ENCODE peak calls at places on chromosomes 6 and 20, in ten cellular contexts. One of them, this sample, is unnamed.

GRCh38 chr6:92617726-92618125 is 801.6 kb downstream of the EPHA7 start:
- DNase-seq in choroid plexus epithelial cell: no peak
- DNase-seq in OCI-LY7: no peak
- DNase-seq in fibroblast of villous mesenchyme: no peak
- DNase-seq in gastrocnemius medialis: no peak
- DNase-seq in suprapubic skin: no peak
- DNase-seq in body of pancreas: no peak
- DNase-seq in endothelial cell: no peak
- DNase-seq in coronary artery: no peak
- DNase-seq in PC-3: no peak
- DNase-seq in this sample: no peak

GRCh38 chr6:135440087-135440792 is 57.3 kb downstream of the AHI1 start:
- DNase-seq in coronary artery: no peak
- DNase-seq in endothelial cell: no peak
- DNase-seq in gastrocnemius medialis: no peak
- DNase-seq in fibroblast of villous mesenchyme: no peak
- DNase-seq in body of pancreas: no peak
- DNase-seq in suprapubic skin: no peak
- DNase-seq in choroid plexus epithelial cell: peak; percentile 23
- DNase-seq in OCI-LY7: peak; percentile 13
- DNase-seq in PC-3: no peak
- DNase-seq in this sample: no peak

GRCh38 chr6:43984442-43985321 is 142.6 kb downstream of the MRPL14 start:
- DNase-seq in gastrocnemius medialis: no peak
- DNase-seq in endothelial cell: no peak
- DNase-seq in fibroblast of villous mesenchyme: peak; percentile 71
- DNase-seq in choroid plexus epithelial cell: no peak
- DNase-seq in suprapubic skin: peak; percentile 59
- DNase-seq in PC-3: no peak
- DNase-seq in OCI-LY7: no peak
- DNase-seq in coronary artery: no peak
- DNase-seq in body of pancreas: peak; percentile 8
- DNase-seq in this sample: no peak

GRCh38 chr6:139369568-139370046 is 4.8 kb downstream of the CITED2 start:
- DNase-seq in fibroblast of villous mesenchyme: peak; percentile 99
- DNase-seq in PC-3: peak; percentile 59
- DNase-seq in suprapubic skin: no peak
- DNase-seq in body of pancreas: no peak
- DNase-seq in coronary artery: no peak
- DNase-seq in choroid plexus epithelial cell: peak; percentile 85
- DNase-seq in OCI-LY7: peak; percentile 69
- DNase-seq in endothelial cell: no peak
- DNase-seq in gastrocnemius medialis: no peak
- DNase-seq in this sample: no peak

GRCh38 chr6:15556711-15557110 is 106.1 kb downstream of the DTNBP1 start:
- DNase-seq in body of pancreas: no peak
- DNase-seq in fibroblast of villous mesenchyme: no peak
- DNase-seq in OCI-LY7: no peak
- DNase-seq in suprapubic skin: no peak
- DNase-seq in coronary artery: no peak
- DNase-seq in endothelial cell: no peak
- DNase-seq in gastrocnemius medialis: no peak
- DNase-seq in choroid plexus epithelial cell: no peak
- DNase-seq in PC-3: no peak
- DNase-seq in this sample: no peak

GRCh38 chr6:17115251-17116089 is 13.6 kb downstream of the STMND1 start:
- DNase-seq in choroid plexus epithelial cell: peak; percentile 94
- DNase-seq in OCI-LY7: no peak
- DNase-seq in endothelial cell: no peak
- DNase-seq in fibroblast of villous mesenchyme: peak; percentile 82
- DNase-seq in coronary artery: no peak
- DNase-seq in PC-3: peak; percentile 88
- DNase-seq in body of pancreas: no peak
- DNase-seq in gastrocnemius medialis: no peak
- DNase-seq in suprapubic skin: no peak
- DNase-seq in this sample: no peak

GRCh38 chr6:136500414-136500813 is 49.8 kb downstream of the MAP7 start:
- DNase-seq in gastrocnemius medialis: no peak
- DNase-seq in coronary artery: no peak
- DNase-seq in endothelial cell: no peak
- DNase-seq in body of pancreas: no peak
- DNase-seq in PC-3: no peak
- DNase-seq in OCI-LY7: no peak
- DNase-seq in suprapubic skin: no peak
- DNase-seq in fibroblast of villous mesenchyme: no peak
- DNase-seq in choroid plexus epithelial cell: no peak
- DNase-seq in this sample: no peak

GRCh38 chr6:170365581-170365980 is 59.0 kb downstream of the FAM120B start:
- DNase-seq in OCI-LY7: no peak
- DNase-seq in coronary artery: no peak
- DNase-seq in PC-3: no peak
- DNase-seq in choroid plexus epithelial cell: no peak
- DNase-seq in body of pancreas: no peak
- DNase-seq in suprapubic skin: no peak
- DNase-seq in gastrocnemius medialis: no peak
- DNase-seq in fibroblast of villous mesenchyme: no peak
- DNase-seq in endothelial cell: no peak
- DNase-seq in this sample: no peak

GRCh38 chr20:22904905-22905304 is 130.2 kb upstream of the SSTR4 start:
- DNase-seq in body of pancreas: no peak
- DNase-seq in OCI-LY7: no peak
- DNase-seq in endothelial cell: no peak
- DNase-seq in choroid plexus epithelial cell: no peak
- DNase-seq in gastrocnemius medialis: no peak
- DNase-seq in coronary artery: no peak
- DNase-seq in PC-3: no peak
- DNase-seq in suprapubic skin: no peak
- DNase-seq in fibroblast of villous mesenchyme: no peak
- DNase-seq in this sample: no peak

GRCh38 chr6:20691185-20691584 is 156.9 kb downstream of the CDKAL1 start:
- DNase-seq in body of pancreas: no peak
- DNase-seq in gastrocnemius medialis: no peak
- DNase-seq in suprapubic skin: no peak
- DNase-seq in PC-3: no peak
- DNase-seq in endothelial cell: no peak
- DNase-seq in coronary artery: no peak
- DNase-seq in choroid plexus epithelial cell: no peak
- DNase-seq in OCI-LY7: no peak
- DNase-seq in fibroblast of villous mesenchyme: no peak
- DNase-seq in this sample: no peak

GRCh38 chr6:112560651-112561050 is 213.5 kb downstream of the RFPL4B start:
- DNase-seq in endothelial cell: peak; percentile 7
- DNase-seq in PC-3: peak; percentile 6
- DNase-seq in suprapubic skin: no peak
- DNase-seq in choroid plexus epithelial cell: peak; percentile 12
- DNase-seq in fibroblast of villous mesenchyme: no peak
- DNase-seq in body of pancreas: no peak
- DNase-seq in coronary artery: no peak
- DNase-seq in gastrocnemius medialis: no peak
- DNase-seq in OCI-LY7: no peak
- DNase-seq in this sample: no peak

GRCh38 chr20:22411568-22412450 is 172.6 kb downstream of the FOXA2 start:
- DNase-seq in endothelial cell: no peak
- DNase-seq in fibroblast of villous mesenchyme: peak; percentile 20
- DNase-seq in PC-3: no peak
- DNase-seq in suprapubic skin: no peak
- DNase-seq in coronary artery: no peak
- DNase-seq in OCI-LY7: no peak
- DNase-seq in choroid plexus epithelial cell: no peak
- DNase-seq in body of pancreas: peak; percentile 64
- DNase-seq in gastrocnemius medialis: no peak
- DNase-seq in this sample: no peak

GRCh38 chr20:63570281-63571086 is 3.6 kb downstream of the HELZ2 start:
- DNase-seq in body of pancreas: no peak
- DNase-seq in gastrocnemius medialis: no peak
- DNase-seq in suprapubic skin: no peak
- DNase-seq in fibroblast of villous mesenchyme: no peak
- DNase-seq in OCI-LY7: no peak
- DNase-seq in endothelial cell: no peak
- DNase-seq in PC-3: no peak
- DNase-seq in choroid plexus epithelial cell: no peak
- DNase-seq in coronary artery: no peak
- DNase-seq in this sample: no peak

GRCh38 chr6:110415297-110415916 is at the start of gene DDO:
- DNase-seq in fibroblast of villous mesenchyme: peak; percentile 52
- DNase-seq in endothelial cell: no peak
- DNase-seq in gastrocnemius medialis: peak; percentile 82
- DNase-seq in OCI-LY7: no peak
- DNase-seq in body of pancreas: peak; percentile 95
- DNase-seq in choroid plexus epithelial cell: no peak
- DNase-seq in suprapubic skin: peak; percentile 74
- DNase-seq in PC-3: peak; percentile 2
- DNase-seq in coronary artery: peak; percentile 92
- DNase-seq in this sample: no peak

GRCh38 chr6:20915626-20916025 is 381.4 kb downstream of the CDKAL1 start:
- DNase-seq in OCI-LY7: no peak
- DNase-seq in coronary artery: no peak
- DNase-seq in gastrocnemius medialis: no peak
- DNase-seq in body of pancreas: no peak
- DNase-seq in PC-3: no peak
- DNase-seq in suprapubic skin: no peak
- DNase-seq in fibroblast of villous mesenchyme: no peak
- DNase-seq in endothelial cell: no peak
- DNase-seq in choroid plexus epithelial cell: no peak
- DNase-seq in this sample: no peak

GRCh38 chr20:10408427-10408826 is 25.6 kb downstream of the MKKS start:
- DNase-seq in suprapubic skin: no peak
- DNase-seq in PC-3: no peak
- DNase-seq in body of pancreas: no peak
- DNase-seq in coronary artery: no peak
- DNase-seq in OCI-LY7: no peak
- DNase-seq in choroid plexus epithelial cell: no peak
- DNase-seq in endothelial cell: no peak
- DNase-seq in gastrocnemius medialis: no peak
- DNase-seq in fibroblast of villous mesenchyme: no peak
- DNase-seq in this sample: no peak

GRCh38 chr20:10414982-10415650 is 18.9 kb downstream of the MKKS start:
- DNase-seq in suprapubic skin: no peak
- DNase-seq in fibroblast of villous mesenchyme: peak; percentile 6
- DNase-seq in gastrocnemius medialis: no peak
- DNase-seq in choroid plexus epithelial cell: no peak
- DNase-seq in PC-3: peak; percentile 83
- DNase-seq in endothelial cell: no peak
- DNase-seq in body of pancreas: no peak
- DNase-seq in OCI-LY7: no peak
- DNase-seq in coronary artery: no peak
- DNase-seq in this sample: no peak

GRCh38 chr20:10411673-10412072 is 22.3 kb downstream of the MKKS start:
- DNase-seq in endothelial cell: no peak
- DNase-seq in suprapubic skin: no peak
- DNase-seq in fibroblast of villous mesenchyme: no peak
- DNase-seq in PC-3: no peak
- DNase-seq in body of pancreas: no peak
- DNase-seq in gastrocnemius medialis: no peak
- DNase-seq in coronary artery: no peak
- DNase-seq in choroid plexus epithelial cell: no peak
- DNase-seq in OCI-LY7: no peak
- DNase-seq in this sample: no peak

GRCh38 chr20:10412591-10413408 is 21.2 kb downstream of the MKKS start:
- DNase-seq in gastrocnemius medialis: no peak
- DNase-seq in OCI-LY7: no peak
- DNase-seq in choroid plexus epithelial cell: peak; percentile 36
- DNase-seq in endothelial cell: no peak
- DNase-seq in PC-3: peak; percentile 25
- DNase-seq in body of pancreas: no peak
- DNase-seq in suprapubic skin: no peak
- DNase-seq in coronary artery: no peak
- DNase-seq in fibroblast of villous mesenchyme: no peak
- DNase-seq in this sample: no peak
- TF ChIP-seq CTCF in gastrocnemius medialis: no peak
- TF ChIP-seq CTCF in OCI-LY7: peak; percentile 65
- TF ChIP-seq CTCF in choroid plexus epithelial cell: peak; percentile 44
- TF ChIP-seq CTCF in endothelial cell: no peak
- TF ChIP-seq CTCF in PC-3: peak; percentile 67
- TF ChIP-seq CTCF in body of pancreas: no peak
- TF ChIP-seq CTCF in suprapubic skin: no peak
- TF ChIP-seq CTCF in coronary artery: no peak
- TF ChIP-seq CTCF in fibroblast of villous mesenchyme: no peak
- TF ChIP-seq CTCF in this sample: no peak

GRCh38 chr6:7846971-7847818 is 63.4 kb downstream of the TXNDC5 start:
- DNase-seq in OCI-LY7: no peak
- DNase-seq in coronary artery: no peak
- DNase-seq in suprapubic skin: no peak
- DNase-seq in PC-3: no peak
- DNase-seq in endothelial cell: no peak
- DNase-seq in gastrocnemius medialis: no peak
- DNase-seq in body of pancreas: no peak
- DNase-seq in fibroblast of villous mesenchyme: peak; percentile 60
- DNase-seq in choroid plexus epithelial cell: peak; percentile 74
- DNase-seq in this sample: no peak
- TF ChIP-seq CTCF in OCI-LY7: no peak
- TF ChIP-seq CTCF in coronary artery: no peak
- TF ChIP-seq CTCF in suprapubic skin: no peak
- TF ChIP-seq CTCF in PC-3: no peak
- TF ChIP-seq CTCF in endothelial cell: no peak
- TF ChIP-seq CTCF in gastrocnemius medialis: no peak
- TF ChIP-seq CTCF in body of pancreas: no peak
- TF ChIP-seq CTCF in fibroblast of villous mesenchyme: peak; percentile 36
- TF ChIP-seq CTCF in choroid plexus epithelial cell: peak; percentile 73
- TF ChIP-seq CTCF in this sample: no peak

DNA sequence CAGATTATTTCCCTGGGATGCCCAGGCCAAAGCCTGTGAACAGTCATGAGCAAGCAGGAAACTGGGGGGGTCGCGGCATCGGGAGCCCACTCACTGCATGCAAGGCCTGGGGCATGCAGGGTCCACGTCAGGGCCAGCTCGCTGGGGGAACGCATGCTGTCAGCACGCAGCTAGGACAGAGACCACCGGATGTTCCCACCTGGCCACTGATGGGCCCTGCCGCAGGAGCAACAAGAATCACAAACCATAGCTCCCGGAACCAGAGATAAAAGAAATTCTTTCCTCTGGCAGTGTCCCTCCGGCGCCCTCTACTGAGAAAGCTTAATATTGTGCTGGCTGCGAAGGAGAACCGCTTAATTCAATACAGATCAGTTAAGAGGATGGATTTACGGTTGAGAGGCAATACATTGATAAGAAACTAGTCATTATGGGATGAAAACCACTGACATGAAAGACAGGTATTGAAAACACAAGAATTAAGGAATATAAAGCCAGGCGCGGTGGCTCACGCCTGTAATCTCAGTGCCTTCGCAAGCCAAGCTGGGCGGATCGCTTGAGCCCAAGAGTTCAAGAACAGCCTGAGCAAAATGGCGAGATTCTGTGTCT is 32.6 kb downstream of the C6orf15 start:
- DNase-seq in body of pancreas: peak; percentile 72
- DNase-seq in gastrocnemius medialis: peak; percentile 44
- DNase-seq in fibroblast of villous mesenchyme: peak; percentile 64
- DNase-seq in coronary artery: no peak
- DNase-seq in endothelial cell: peak; percentile 65
- DNase-seq in PC-3: peak; percentile 87
- DNase-seq in OCI-LY7: peak; percentile 69
- DNase-seq in choroid plexus epithelial cell: peak; percentile 80
- DNase-seq in suprapubic skin: peak; percentile 74
- DNase-seq in this sample: peak; percentile 69
- TF ChIP-seq CTCF in body of pancreas: peak; percentile 81
- TF ChIP-seq CTCF in gastrocnemius medialis: peak; percentile 66
- TF ChIP-seq CTCF in fibroblast of villous mesenchyme: peak; percentile 84
- TF ChIP-seq CTCF in coronary artery: peak; percentile 64
- TF ChIP-seq CTCF in endothelial cell: peak; percentile 23
- TF ChIP-seq CTCF in PC-3: peak; percentile 91
- TF ChIP-seq CTCF in OCI-LY7: peak; percentile 93
- TF ChIP-seq CTCF in choroid plexus epithelial cell: peak; percentile 85
- TF ChIP-seq CTCF in suprapubic skin: peak; percentile 47
- TF ChIP-seq CTCF in this sample: peak; percentile 83

GRCh38 chr6:99334526-99335127 is 14.8 kb downstream of the FAXC start:
- DNase-seq in coronary artery: no peak
- DNase-seq in PC-3: peak; percentile 64
- DNase-seq in choroid plexus epithelial cell: peak; percentile 84
- DNase-seq in OCI-LY7: peak; percentile 33
- DNase-seq in fibroblast of villous mesenchyme: peak; percentile 55
- DNase-seq in gastrocnemius medialis: no peak
- DNase-seq in endothelial cell: peak; percentile 21
- DNase-seq in suprapubic skin: no peak
- DNase-seq in body of pancreas: no peak
- DNase-seq in this sample: no peak
- TF ChIP-seq CTCF in coronary artery: no peak
- TF ChIP-seq CTCF in PC-3: peak; percentile 75
- TF ChIP-seq CTCF in choroid plexus epithelial cell: peak; percentile 75
- TF ChIP-seq CTCF in OCI-LY7: peak; percentile 72
- TF ChIP-seq CTCF in fibroblast of villous mesenchyme: peak; percentile 66
- TF ChIP-seq CTCF in gastrocnemius medialis: no peak
- TF ChIP-seq CTCF in endothelial cell: no peak
- TF ChIP-seq CTCF in suprapubic skin: no peak
- TF ChIP-seq CTCF in body of pancreas: peak; percentile 28
- TF ChIP-seq CTCF in this sample: peak; percentile 70